ENCODE peak calls at places on chromosome 4, in ten cellular contexts. One of them, this sample, is unnamed.

GRCh38 chr4:104487105-104487504 is 7.6 kb downstream of the CXXC4 start:
- DNase-seq in GM23338: peak
- DNase-seq in CD8-positive, alpha-beta memory T cell: no peak
- DNase-seq in IMR-90: no peak
- DNase-seq in breast epithelium: no peak
- DNase-seq in dorsolateral prefrontal cortex: no peak
- DNase-seq in caudate nucleus: no peak
- DNase-seq in PC-9: no peak
- DNase-seq in neuronal stem cell: no peak
- DNase-seq in GM23248: no peak
- DNase-seq in this sample: no peak

GRCh38 chr4:60934896-60935295 is 265.2 kb upstream of the ADGRL3 start:
- DNase-seq in caudate nucleus: no peak
- DNase-seq in neuronal stem cell: no peak
- DNase-seq in GM23338: peak
- DNase-seq in dorsolateral prefrontal cortex: no peak
- DNase-seq in CD8-positive, alpha-beta memory T cell: no peak
- DNase-seq in GM23248: no peak
- DNase-seq in IMR-90: no peak
- DNase-seq in breast epithelium: no peak
- DNase-seq in PC-9: no peak
- DNase-seq in this sample: no peak

GRCh38 chr4:169143335-169143734 is 127.4 kb downstream of the SH3RF1 start:
- DNase-seq in dorsolateral prefrontal cortex: peak
- DNase-seq in breast epithelium: no peak
- DNase-seq in GM23248: no peak
- DNase-seq in PC-9: no peak
- DNase-seq in neuronal stem cell: no peak
- DNase-seq in IMR-90: no peak
- DNase-seq in caudate nucleus: no peak
- DNase-seq in GM23338: no peak
- DNase-seq in CD8-positive, alpha-beta memory T cell: no peak
- DNase-seq in this sample: no peak

GRCh38 chr4:38204317-38205060 is 244.3 kb downstream of the PTTG2 start:
- DNase-seq in GM23248: no peak
- DNase-seq in PC-9: no peak
- DNase-seq in IMR-90: no peak
- DNase-seq in dorsolateral prefrontal cortex: no peak
- DNase-seq in CD8-positive, alpha-beta memory T cell: no peak
- DNase-seq in GM23338: no peak
- DNase-seq in breast epithelium: no peak
- DNase-seq in caudate nucleus: no peak
- DNase-seq in neuronal stem cell: no peak
- DNase-seq in this sample: peak

GRCh38 chr4:152946460-152946859 is 10.3 kb downstream of the FHDC1 start:
- DNase-seq in caudate nucleus: no peak
- DNase-seq in GM23248: no peak
- DNase-seq in breast epithelium: no peak
- DNase-seq in GM23338: no peak
- DNase-seq in IMR-90: no peak
- DNase-seq in PC-9: no peak
- DNase-seq in neuronal stem cell: no peak
- DNase-seq in dorsolateral prefrontal cortex: no peak
- DNase-seq in CD8-positive, alpha-beta memory T cell: no peak
- DNase-seq in this sample: no peak

GRCh38 chr4:99457270-99457669 is 22.1 kb upstream of the ADH7 start:
- DNase-seq in GM23248: no peak
- DNase-seq in caudate nucleus: no peak
- DNase-seq in CD8-positive, alpha-beta memory T cell: no peak
- DNase-seq in dorsolateral prefrontal cortex: no peak
- DNase-seq in IMR-90: no peak
- DNase-seq in breast epithelium: no peak
- DNase-seq in PC-9: no peak
- DNase-seq in GM23338: no peak
- DNase-seq in neuronal stem cell: no peak
- DNase-seq in this sample: no peak

GRCh38 chr4:189804884-189805283 is 135.8 kb upstream of the FRG1 start:
- DNase-seq in PC-9: no peak
- DNase-seq in neuronal stem cell: no peak
- DNase-seq in GM23248: no peak
- DNase-seq in caudate nucleus: no peak
- DNase-seq in breast epithelium: no peak
- DNase-seq in dorsolateral prefrontal cortex: no peak
- DNase-seq in GM23338: no peak
- DNase-seq in IMR-90: no peak
- DNase-seq in CD8-positive, alpha-beta memory T cell: no peak
- DNase-seq in this sample: no peak

GRCh38 chr4:55637272-55637820 is 1.2 kb upstream of the NMU start:
- DNase-seq in GM23248: no peak
- DNase-seq in neuronal stem cell: no peak
- DNase-seq in CD8-positive, alpha-beta memory T cell: no peak
- DNase-seq in breast epithelium: no peak
- DNase-seq in PC-9: no peak
- DNase-seq in dorsolateral prefrontal cortex: no peak
- DNase-seq in IMR-90: no peak
- DNase-seq in GM23338: peak
- DNase-seq in caudate nucleus: no peak
- DNase-seq in this sample: no peak

GRCh38 chr4:79292008-79292407 is 33.9 kb downstream of the NAA11 start:
- DNase-seq in neuronal stem cell: no peak
- DNase-seq in IMR-90: no peak
- DNase-seq in CD8-positive, alpha-beta memory T cell: no peak
- DNase-seq in GM23338: no peak
- DNase-seq in breast epithelium: no peak
- DNase-seq in GM23248: no peak
- DNase-seq in caudate nucleus: no peak
- DNase-seq in PC-9: no peak
- DNase-seq in dorsolateral prefrontal cortex: no peak
- DNase-seq in this sample: no peak

GRCh38 chr4:8817813-8818062 is 53.9 kb downstream of the HMX1 start:
- DNase-seq in breast epithelium: no peak
- DNase-seq in caudate nucleus: no peak
- DNase-seq in GM23338: no peak
- DNase-seq in CD8-positive, alpha-beta memory T cell: no peak
- DNase-seq in dorsolateral prefrontal cortex: no peak
- DNase-seq in neuronal stem cell: no peak
- DNase-seq in PC-9: no peak
- DNase-seq in IMR-90: no peak
- DNase-seq in GM23248: no peak
- DNase-seq in this sample: no peak

GRCh38 chr4:76559236-76560071 is 124.4 kb downstream of the SHROOM3 start:
- DNase-seq in CD8-positive, alpha-beta memory T cell: no peak
- DNase-seq in neuronal stem cell: peak
- DNase-seq in PC-9: no peak
- DNase-seq in caudate nucleus: no peak
- DNase-seq in dorsolateral prefrontal cortex: no peak
- DNase-seq in GM23338: peak
- DNase-seq in breast epithelium: no peak
- DNase-seq in GM23248: no peak
- DNase-seq in IMR-90: no peak
- DNase-seq in this sample: no peak

GRCh38 chr4:121198261-121198660 is 34.1 kb upstream of the TNIP3 start:
- DNase-seq in GM23248: peak
- DNase-seq in CD8-positive, alpha-beta memory T cell: no peak
- DNase-seq in GM23338: no peak
- DNase-seq in caudate nucleus: no peak
- DNase-seq in IMR-90: no peak
- DNase-seq in PC-9: no peak
- DNase-seq in neuronal stem cell: no peak
- DNase-seq in dorsolateral prefrontal cortex: no peak
- DNase-seq in breast epithelium: no peak
- DNase-seq in this sample: no peak
- H3K27ac ChIP-seq in GM23248: no peak
- H3K27ac ChIP-seq in CD8-positive, alpha-beta memory T cell: no peak
- H3K27ac ChIP-seq in GM23338: no peak
- H3K27ac ChIP-seq in caudate nucleus: no peak
- H3K27ac ChIP-seq in IMR-90: no peak
- H3K27ac ChIP-seq in PC-9: no peak
- H3K27ac ChIP-seq in neuronal stem cell: no peak
- H3K27ac ChIP-seq in dorsolateral prefrontal cortex: no peak
- H3K27ac ChIP-seq in breast epithelium: no peak
- H3K27ac ChIP-seq in this sample: no peak

GRCh38 chr4:10006236-10006603 is 15.1 kb downstream of the SLC2A9 start:
- DNase-seq in breast epithelium: peak
- DNase-seq in PC-9: peak
- DNase-seq in IMR-90: no peak
- DNase-seq in dorsolateral prefrontal cortex: no peak
- DNase-seq in GM23338: no peak
- DNase-seq in caudate nucleus: no peak
- DNase-seq in CD8-positive, alpha-beta memory T cell: no peak
- DNase-seq in GM23248: peak
- DNase-seq in neuronal stem cell: no peak
- DNase-seq in this sample: no peak

GRCh38 chr4:10008208-10009005 is 12.9 kb downstream of the SLC2A9 start:
- DNase-seq in GM23248: peak
- DNase-seq in neuronal stem cell: no peak
- DNase-seq in GM23338: no peak
- DNase-seq in IMR-90: peak
- DNase-seq in caudate nucleus: no peak
- DNase-seq in PC-9: peak
- DNase-seq in CD8-positive, alpha-beta memory T cell: no peak
- DNase-seq in dorsolateral prefrontal cortex: no peak
- DNase-seq in breast epithelium: no peak
- DNase-seq in this sample: no peak

GRCh38 chr4:10006604-10007435 is 14.5 kb downstream of the SLC2A9 start:
- DNase-seq in CD8-positive, alpha-beta memory T cell: no peak
- DNase-seq in neuronal stem cell: no peak
- DNase-seq in IMR-90: no peak
- DNase-seq in GM23248: peak
- DNase-seq in dorsolateral prefrontal cortex: no peak
- DNase-seq in GM23338: no peak
- DNase-seq in PC-9: peak
- DNase-seq in caudate nucleus: no peak
- DNase-seq in breast epithelium: peak
- DNase-seq in this sample: no peak

GRCh38 chr4:10007772-10008171 is 13.5 kb downstream of the SLC2A9 start:
- DNase-seq in PC-9: no peak
- DNase-seq in GM23338: no peak
- DNase-seq in GM23248: no peak
- DNase-seq in breast epithelium: no peak
- DNase-seq in dorsolateral prefrontal cortex: no peak
- DNase-seq in neuronal stem cell: no peak
- DNase-seq in IMR-90: no peak
- DNase-seq in CD8-positive, alpha-beta memory T cell: no peak
- DNase-seq in caudate nucleus: no peak
- DNase-seq in this sample: no peak

DNA sequence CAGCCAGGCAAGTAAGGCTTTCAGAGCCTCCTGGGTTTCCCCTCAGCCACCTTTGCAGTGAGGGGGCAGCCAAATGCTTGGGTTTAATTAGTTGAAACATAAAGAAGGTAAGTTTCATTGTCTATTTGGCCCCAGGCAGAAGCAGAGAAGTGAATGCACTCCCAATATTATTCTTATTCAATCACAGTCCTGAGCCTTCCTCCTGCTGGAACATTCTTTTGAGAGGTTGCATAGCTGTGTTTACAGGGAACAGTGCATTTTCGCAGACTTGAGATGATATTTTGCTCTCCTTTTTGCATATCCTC is 13.9 kb downstream of the SLC2A9 start:
- DNase-seq in CD8-positive, alpha-beta memory T cell: no peak
- DNase-seq in GM23338: no peak
- DNase-seq in GM23248: no peak
- DNase-seq in neuronal stem cell: no peak
- DNase-seq in PC-9: no peak
- DNase-seq in breast epithelium: no peak
- DNase-seq in dorsolateral prefrontal cortex: no peak
- DNase-seq in IMR-90: no peak
- DNase-seq in caudate nucleus: no peak
- DNase-seq in this sample: no peak
- H3K27ac ChIP-seq in CD8-positive, alpha-beta memory T cell: no peak
- H3K27ac ChIP-seq in GM23338: no peak
- H3K27ac ChIP-seq in GM23248: no peak
- H3K27ac ChIP-seq in neuronal stem cell: no peak
- H3K27ac ChIP-seq in PC-9: peak
- H3K27ac ChIP-seq in breast epithelium: peak
- H3K27ac ChIP-seq in dorsolateral prefrontal cortex: no peak
- H3K27ac ChIP-seq in IMR-90: no peak
- H3K27ac ChIP-seq in caudate nucleus: peak
- H3K27ac ChIP-seq in this sample: peak

GRCh38 chr4:4853921-4854648 is 5.4 kb upstream of the MSX1 start:
- DNase-seq in dorsolateral prefrontal cortex: no peak
- DNase-seq in caudate nucleus: no peak
- DNase-seq in neuronal stem cell: no peak
- DNase-seq in PC-9: no peak
- DNase-seq in GM23338: no peak
- DNase-seq in breast epithelium: no peak
- DNase-seq in IMR-90: no peak
- DNase-seq in CD8-positive, alpha-beta memory T cell: no peak
- DNase-seq in GM23248: no peak
- DNase-seq in this sample: no peak

GRCh38 chr4:4853371-4853823 is 6.1 kb upstream of the MSX1 start:
- DNase-seq in neuronal stem cell: no peak
- DNase-seq in GM23338: peak
- DNase-seq in IMR-90: no peak
- DNase-seq in PC-9: no peak
- DNase-seq in breast epithelium: no peak
- DNase-seq in GM23248: peak
- DNase-seq in CD8-positive, alpha-beta memory T cell: no peak
- DNase-seq in caudate nucleus: no peak
- DNase-seq in dorsolateral prefrontal cortex: no peak
- DNase-seq in this sample: no peak

GRCh38 chr4:4855293-4856070 is 4.0 kb upstream of the MSX1 start:
- DNase-seq in PC-9: no peak
- DNase-seq in GM23248: no peak
- DNase-seq in neuronal stem cell: no peak
- DNase-seq in IMR-90: no peak
- DNase-seq in CD8-positive, alpha-beta memory T cell: no peak
- DNase-seq in GM23338: peak
- DNase-seq in dorsolateral prefrontal cortex: no peak
- DNase-seq in breast epithelium: no peak
- DNase-seq in caudate nucleus: no peak
- DNase-seq in this sample: no peak

GRCh38 chr4:4856071-4857000 is 3.1 kb upstream of the MSX1 start:
- DNase-seq in CD8-positive, alpha-beta memory T cell: no peak
- DNase-seq in caudate nucleus: no peak
- DNase-seq in dorsolateral prefrontal cortex: no peak
- DNase-seq in GM23338: peak
- DNase-seq in IMR-90: no peak
- DNase-seq in breast epithelium: no peak
- DNase-seq in GM23248: peak
- DNase-seq in PC-9: no peak
- DNase-seq in neuronal stem cell: no peak
- DNase-seq in this sample: no peak

GRCh38 chr4:4854649-4855292 is 4.7 kb upstream of the MSX1 start:
- DNase-seq in GM23248: no peak
- DNase-seq in CD8-positive, alpha-beta memory T cell: no peak
- DNase-seq in PC-9: no peak
- DNase-seq in caudate nucleus: no peak
- DNase-seq in GM23338: peak
- DNase-seq in breast epithelium: no peak
- DNase-seq in dorsolateral prefrontal cortex: no peak
- DNase-seq in neuronal stem cell: no peak
- DNase-seq in IMR-90: no peak
- DNase-seq in this sample: no peak
- H3K27ac ChIP-seq in GM23248: no peak
- H3K27ac ChIP-seq in CD8-positive, alpha-beta memory T cell: no peak
- H3K27ac ChIP-seq in PC-9: no peak
- H3K27ac ChIP-seq in caudate nucleus: no peak
- H3K27ac ChIP-seq in GM23338: no peak
- H3K27ac ChIP-seq in breast epithelium: no peak
- H3K27ac ChIP-seq in dorsolateral prefrontal cortex: no peak
- H3K27ac ChIP-seq in neuronal stem cell: no peak
- H3K27ac ChIP-seq in IMR-90: no peak
- H3K27ac ChIP-seq in this sample: no peak

GRCh38 chr4:138405439-138405838 is 163.3 kb upstream of the SLC7A11 start:
- DNase-seq in breast epithelium: no peak
- DNase-seq in GM23248: peak
- DNase-seq in IMR-90: peak
- DNase-seq in PC-9: peak
- DNase-seq in GM23338: no peak
- DNase-seq in caudate nucleus: no peak
- DNase-seq in neuronal stem cell: no peak
- DNase-seq in CD8-positive, alpha-beta memory T cell: no peak
- DNase-seq in dorsolateral prefrontal cortex: no peak
- DNase-seq in this sample: no peak
- H3K27ac ChIP-seq in breast epithelium: no peak
- H3K27ac ChIP-seq in GM23248: peak
- H3K27ac ChIP-seq in IMR-90: no peak
- H3K27ac ChIP-seq in PC-9: no peak
- H3K27ac ChIP-seq in GM23338: no peak
- H3K27ac ChIP-seq in caudate nucleus: no peak
- H3K27ac ChIP-seq in neuronal stem cell: no peak
- H3K27ac ChIP-seq in CD8-positive, alpha-beta memory T cell: no peak
- H3K27ac ChIP-seq in dorsolateral prefrontal cortex: no peak
- H3K27ac ChIP-seq in this sample: no peak

This sample was measured in substantia nigra.